ENCODE peak calls at places on chromosomes 16 and 17, in eight cellular contexts. One of them, this sample, is unnamed.

GRCh38 chr16:78443780-78444422 is 344.4 kb downstream of the WWOX start:
- DNase-seq in GM12864: no peak
- DNase-seq in activated T-helper 1 cell treated with anti-CD3 and anti-CD28 coated beads, Interleukin-12 subunit alpha, Interleukin-12 subunit beta, Interleukin-2, Interleukin-4 antibody, amounts not matched to agents 30 ng/mL and 10 ng/mL and 1 ng/mL, durations not matched to agents 14 hours and 24 hours and 36 hours: no peak
- DNase-seq in psoas muscle: no peak
- DNase-seq in Kasumi-1: peak
- DNase-seq in HT1080: peak
- DNase-seq in activated naive CD4-positive, alpha-beta T cell treated with anti-CD3 and anti-CD28 coated beads for 36 hours: no peak
- DNase-seq in HTR-8/SVneo: no peak
- DNase-seq in this sample: no peak

GRCh38 chr17:33335491-33336173 is 42.5 kb upstream of the ASIC2 start:
- DNase-seq in GM12864: no peak
- DNase-seq in activated T-helper 1 cell treated with anti-CD3 and anti-CD28 coated beads, Interleukin-12 subunit alpha, Interleukin-12 subunit beta, Interleukin-2, Interleukin-4 antibody, amounts not matched to agents 30 ng/mL and 10 ng/mL and 1 ng/mL, durations not matched to agents 14 hours and 24 hours and 36 hours: no peak
- DNase-seq in psoas muscle: no peak
- DNase-seq in Kasumi-1: no peak
- DNase-seq in HT1080: no peak
- DNase-seq in activated naive CD4-positive, alpha-beta T cell treated with anti-CD3 and anti-CD28 coated beads for 36 hours: no peak
- DNase-seq in HTR-8/SVneo: no peak
- DNase-seq in this sample: no peak

GRCh38 chr17:19508327-19508867 is 25.3 kb upstream of the SLC47A1 start:
- DNase-seq in GM12864: no peak
- DNase-seq in activated T-helper 1 cell treated with anti-CD3 and anti-CD28 coated beads, Interleukin-12 subunit alpha, Interleukin-12 subunit beta, Interleukin-2, Interleukin-4 antibody, amounts not matched to agents 30 ng/mL and 10 ng/mL and 1 ng/mL, durations not matched to agents 14 hours and 24 hours and 36 hours: no peak
- DNase-seq in psoas muscle: peak
- DNase-seq in Kasumi-1: peak
- DNase-seq in HT1080: no peak
- DNase-seq in activated naive CD4-positive, alpha-beta T cell treated with anti-CD3 and anti-CD28 coated beads for 36 hours: peak
- DNase-seq in HTR-8/SVneo: no peak
- DNase-seq in this sample: no peak

GRCh38 chr17:1110844-1111598 is 68.8 kb downstream of the ABR start:
- DNase-seq in GM12864: no peak
- DNase-seq in activated T-helper 1 cell treated with anti-CD3 and anti-CD28 coated beads, Interleukin-12 subunit alpha, Interleukin-12 subunit beta, Interleukin-2, Interleukin-4 antibody, amounts not matched to agents 30 ng/mL and 10 ng/mL and 1 ng/mL, durations not matched to agents 14 hours and 24 hours and 36 hours: no peak
- DNase-seq in psoas muscle: peak
- DNase-seq in Kasumi-1: peak
- DNase-seq in HT1080: peak
- DNase-seq in activated naive CD4-positive, alpha-beta T cell treated with anti-CD3 and anti-CD28 coated beads for 36 hours: peak
- DNase-seq in HTR-8/SVneo: peak
- DNase-seq in this sample: peak

GRCh38 chr17:19348806-19349205 is 13.7 kb downstream of the B9D1 start:
- DNase-seq in GM12864: no peak
- DNase-seq in activated T-helper 1 cell treated with anti-CD3 and anti-CD28 coated beads, Interleukin-12 subunit alpha, Interleukin-12 subunit beta, Interleukin-2, Interleukin-4 antibody, amounts not matched to agents 30 ng/mL and 10 ng/mL and 1 ng/mL, durations not matched to agents 14 hours and 24 hours and 36 hours: no peak
- DNase-seq in psoas muscle: no peak
- DNase-seq in Kasumi-1: no peak
- DNase-seq in HT1080: no peak
- DNase-seq in activated naive CD4-positive, alpha-beta T cell treated with anti-CD3 and anti-CD28 coated beads for 36 hours: no peak
- DNase-seq in HTR-8/SVneo: no peak
- DNase-seq in this sample: no peak

GRCh38 chr17:58870747-58871146 is 115.1 kb downstream of the PPM1E start:
- DNase-seq in GM12864: no peak
- DNase-seq in activated T-helper 1 cell treated with anti-CD3 and anti-CD28 coated beads, Interleukin-12 subunit alpha, Interleukin-12 subunit beta, Interleukin-2, Interleukin-4 antibody, amounts not matched to agents 30 ng/mL and 10 ng/mL and 1 ng/mL, durations not matched to agents 14 hours and 24 hours and 36 hours: no peak
- DNase-seq in psoas muscle: no peak
- DNase-seq in Kasumi-1: no peak
- DNase-seq in HT1080: peak
- DNase-seq in activated naive CD4-positive, alpha-beta T cell treated with anti-CD3 and anti-CD28 coated beads for 36 hours: no peak
- DNase-seq in HTR-8/SVneo: peak
- DNase-seq in this sample: no peak

GRCh38 chr17:17154981-17155380 is 51.2 kb downstream of the PLD6 start:
- DNase-seq in GM12864: no peak
- DNase-seq in activated T-helper 1 cell treated with anti-CD3 and anti-CD28 coated beads, Interleukin-12 subunit alpha, Interleukin-12 subunit beta, Interleukin-2, Interleukin-4 antibody, amounts not matched to agents 30 ng/mL and 10 ng/mL and 1 ng/mL, durations not matched to agents 14 hours and 24 hours and 36 hours: no peak
- DNase-seq in psoas muscle: no peak
- DNase-seq in Kasumi-1: no peak
- DNase-seq in HT1080: no peak
- DNase-seq in activated naive CD4-positive, alpha-beta T cell treated with anti-CD3 and anti-CD28 coated beads for 36 hours: no peak
- DNase-seq in HTR-8/SVneo: no peak
- DNase-seq in this sample: no peak

GRCh38 chr17:77840576-77841160 is 117.8 kb upstream of the TNRC6C start:
- DNase-seq in GM12864: no peak
- DNase-seq in activated T-helper 1 cell treated with anti-CD3 and anti-CD28 coated beads, Interleukin-12 subunit alpha, Interleukin-12 subunit beta, Interleukin-2, Interleukin-4 antibody, amounts not matched to agents 30 ng/mL and 10 ng/mL and 1 ng/mL, durations not matched to agents 14 hours and 24 hours and 36 hours: no peak
- DNase-seq in psoas muscle: peak
- DNase-seq in Kasumi-1: no peak
- DNase-seq in HT1080: no peak
- DNase-seq in activated naive CD4-positive, alpha-beta T cell treated with anti-CD3 and anti-CD28 coated beads for 36 hours: no peak
- DNase-seq in HTR-8/SVneo: no peak
- DNase-seq in this sample: no peak

GRCh38 chr17:56867948-56868376 is 34.0 kb downstream of the DGKE start:
- DNase-seq in GM12864: no peak
- DNase-seq in activated T-helper 1 cell treated with anti-CD3 and anti-CD28 coated beads, Interleukin-12 subunit alpha, Interleukin-12 subunit beta, Interleukin-2, Interleukin-4 antibody, amounts not matched to agents 30 ng/mL and 10 ng/mL and 1 ng/mL, durations not matched to agents 14 hours and 24 hours and 36 hours: no peak
- DNase-seq in psoas muscle: no peak
- DNase-seq in Kasumi-1: no peak
- DNase-seq in HT1080: peak
- DNase-seq in activated naive CD4-positive, alpha-beta T cell treated with anti-CD3 and anti-CD28 coated beads for 36 hours: no peak
- DNase-seq in HTR-8/SVneo: peak
- DNase-seq in this sample: no peak

GRCh38 chr17:75828741-75829140 is 15.5 kb downstream of the UNC13D start:
- DNase-seq in GM12864: no peak
- DNase-seq in activated T-helper 1 cell treated with anti-CD3 and anti-CD28 coated beads, Interleukin-12 subunit alpha, Interleukin-12 subunit beta, Interleukin-2, Interleukin-4 antibody, amounts not matched to agents 30 ng/mL and 10 ng/mL and 1 ng/mL, durations not matched to agents 14 hours and 24 hours and 36 hours: no peak
- DNase-seq in psoas muscle: no peak
- DNase-seq in Kasumi-1: no peak
- DNase-seq in HT1080: no peak
- DNase-seq in activated naive CD4-positive, alpha-beta T cell treated with anti-CD3 and anti-CD28 coated beads for 36 hours: no peak
- DNase-seq in HTR-8/SVneo: no peak
- DNase-seq in this sample: no peak

GRCh38 chr17:30958187-30958586 is 12.7 kb upstream of the RNF135 start:
- DNase-seq in GM12864: no peak
- DNase-seq in activated T-helper 1 cell treated with anti-CD3 and anti-CD28 coated beads, Interleukin-12 subunit alpha, Interleukin-12 subunit beta, Interleukin-2, Interleukin-4 antibody, amounts not matched to agents 30 ng/mL and 10 ng/mL and 1 ng/mL, durations not matched to agents 14 hours and 24 hours and 36 hours: no peak
- DNase-seq in psoas muscle: peak
- DNase-seq in Kasumi-1: peak
- DNase-seq in HT1080: no peak
- DNase-seq in activated naive CD4-positive, alpha-beta T cell treated with anti-CD3 and anti-CD28 coated beads for 36 hours: no peak
- DNase-seq in HTR-8/SVneo: no peak
- DNase-seq in this sample: peak

GRCh38 chr16:27417047-27417671 is 15.2 kb downstream of the IL21R start:
- DNase-seq in GM12864: no peak
- DNase-seq in activated T-helper 1 cell treated with anti-CD3 and anti-CD28 coated beads, Interleukin-12 subunit alpha, Interleukin-12 subunit beta, Interleukin-2, Interleukin-4 antibody, amounts not matched to agents 30 ng/mL and 10 ng/mL and 1 ng/mL, durations not matched to agents 14 hours and 24 hours and 36 hours: no peak
- DNase-seq in psoas muscle: no peak
- DNase-seq in Kasumi-1: no peak
- DNase-seq in HT1080: no peak
- DNase-seq in activated naive CD4-positive, alpha-beta T cell treated with anti-CD3 and anti-CD28 coated beads for 36 hours: peak
- DNase-seq in HTR-8/SVneo: no peak
- DNase-seq in this sample: no peak

GRCh38 chr17:11705111-11705510 is 106.8 kb downstream of the DNAH9 start:
- DNase-seq in GM12864: no peak
- DNase-seq in activated T-helper 1 cell treated with anti-CD3 and anti-CD28 coated beads, Interleukin-12 subunit alpha, Interleukin-12 subunit beta, Interleukin-2, Interleukin-4 antibody, amounts not matched to agents 30 ng/mL and 10 ng/mL and 1 ng/mL, durations not matched to agents 14 hours and 24 hours and 36 hours: no peak
- DNase-seq in psoas muscle: no peak
- DNase-seq in Kasumi-1: no peak
- DNase-seq in HT1080: peak
- DNase-seq in activated naive CD4-positive, alpha-beta T cell treated with anti-CD3 and anti-CD28 coated beads for 36 hours: no peak
- DNase-seq in HTR-8/SVneo: no peak
- DNase-seq in this sample: no peak

GRCh38 chr16:50548659-50549560 is 714 bp downstream of the NKD1 start:
- DNase-seq in GM12864: no peak
- DNase-seq in activated T-helper 1 cell treated with anti-CD3 and anti-CD28 coated beads, Interleukin-12 subunit alpha, Interleukin-12 subunit beta, Interleukin-2, Interleukin-4 antibody, amounts not matched to agents 30 ng/mL and 10 ng/mL and 1 ng/mL, durations not matched to agents 14 hours and 24 hours and 36 hours: peak
- DNase-seq in psoas muscle: no peak
- DNase-seq in Kasumi-1: peak
- DNase-seq in HT1080: no peak
- DNase-seq in activated naive CD4-positive, alpha-beta T cell treated with anti-CD3 and anti-CD28 coated beads for 36 hours: peak
- DNase-seq in HTR-8/SVneo: peak
- DNase-seq in this sample: no peak

GRCh38 chr17:70624208-70624607 is 454.9 kb downstream of the KCNJ2 start:
- DNase-seq in GM12864: no peak
- DNase-seq in activated T-helper 1 cell treated with anti-CD3 and anti-CD28 coated beads, Interleukin-12 subunit alpha, Interleukin-12 subunit beta, Interleukin-2, Interleukin-4 antibody, amounts not matched to agents 30 ng/mL and 10 ng/mL and 1 ng/mL, durations not matched to agents 14 hours and 24 hours and 36 hours: no peak
- DNase-seq in psoas muscle: no peak
- DNase-seq in Kasumi-1: peak
- DNase-seq in HT1080: no peak
- DNase-seq in activated naive CD4-positive, alpha-beta T cell treated with anti-CD3 and anti-CD28 coated beads for 36 hours: no peak
- DNase-seq in HTR-8/SVneo: no peak
- DNase-seq in this sample: peak

GRCh38 chr17:62392908-62393307 is 12.6 kb downstream of the EFCAB3 start:
- DNase-seq in GM12864: no peak
- DNase-seq in activated T-helper 1 cell treated with anti-CD3 and anti-CD28 coated beads, Interleukin-12 subunit alpha, Interleukin-12 subunit beta, Interleukin-2, Interleukin-4 antibody, amounts not matched to agents 30 ng/mL and 10 ng/mL and 1 ng/mL, durations not matched to agents 14 hours and 24 hours and 36 hours: no peak
- DNase-seq in psoas muscle: no peak
- DNase-seq in Kasumi-1: no peak
- DNase-seq in HT1080: no peak
- DNase-seq in activated naive CD4-positive, alpha-beta T cell treated with anti-CD3 and anti-CD28 coated beads for 36 hours: no peak
- DNase-seq in HTR-8/SVneo: no peak
- DNase-seq in this sample: no peak

GRCh38 chr17:63476857-63477470 is at the start of gene ACE:
- DNase-seq in GM12864: no peak
- DNase-seq in activated T-helper 1 cell treated with anti-CD3 and anti-CD28 coated beads, Interleukin-12 subunit alpha, Interleukin-12 subunit beta, Interleukin-2, Interleukin-4 antibody, amounts not matched to agents 30 ng/mL and 10 ng/mL and 1 ng/mL, durations not matched to agents 14 hours and 24 hours and 36 hours: peak
- DNase-seq in psoas muscle: no peak
- DNase-seq in Kasumi-1: peak
- DNase-seq in HT1080: no peak
- DNase-seq in activated naive CD4-positive, alpha-beta T cell treated with anti-CD3 and anti-CD28 coated beads for 36 hours: peak
- DNase-seq in HTR-8/SVneo: peak
- DNase-seq in this sample: peak

GRCh38 chr16:87451563-87452210 is 41.1 kb downstream of the ZCCHC14 start:
- DNase-seq in GM12864: no peak
- DNase-seq in activated T-helper 1 cell treated with anti-CD3 and anti-CD28 coated beads, Interleukin-12 subunit alpha, Interleukin-12 subunit beta, Interleukin-2, Interleukin-4 antibody, amounts not matched to agents 30 ng/mL and 10 ng/mL and 1 ng/mL, durations not matched to agents 14 hours and 24 hours and 36 hours: no peak
- DNase-seq in psoas muscle: no peak
- DNase-seq in Kasumi-1: no peak
- DNase-seq in HT1080: no peak
- DNase-seq in activated naive CD4-positive, alpha-beta T cell treated with anti-CD3 and anti-CD28 coated beads for 36 hours: no peak
- DNase-seq in HTR-8/SVneo: no peak
- DNase-seq in this sample: no peak

GRCh38 chr16:75478480-75479345 is 14.2 kb upstream of the TMEM170A start:
- DNase-seq in GM12864: no peak
- DNase-seq in activated T-helper 1 cell treated with anti-CD3 and anti-CD28 coated beads, Interleukin-12 subunit alpha, Interleukin-12 subunit beta, Interleukin-2, Interleukin-4 antibody, amounts not matched to agents 30 ng/mL and 10 ng/mL and 1 ng/mL, durations not matched to agents 14 hours and 24 hours and 36 hours: no peak
- DNase-seq in psoas muscle: peak
- DNase-seq in Kasumi-1: no peak
- DNase-seq in HT1080: no peak
- DNase-seq in activated naive CD4-positive, alpha-beta T cell treated with anti-CD3 and anti-CD28 coated beads for 36 hours: no peak
- DNase-seq in HTR-8/SVneo: no peak
- DNase-seq in this sample: no peak

GRCh38 chr17:48506246-48506645 is 24.6 kb downstream of the HOXB1 start:
- DNase-seq in GM12864: no peak
- DNase-seq in activated T-helper 1 cell treated with anti-CD3 and anti-CD28 coated beads, Interleukin-12 subunit alpha, Interleukin-12 subunit beta, Interleukin-2, Interleukin-4 antibody, amounts not matched to agents 30 ng/mL and 10 ng/mL and 1 ng/mL, durations not matched to agents 14 hours and 24 hours and 36 hours: no peak
- DNase-seq in psoas muscle: no peak
- DNase-seq in Kasumi-1: no peak
- DNase-seq in HT1080: no peak
- DNase-seq in activated naive CD4-positive, alpha-beta T cell treated with anti-CD3 and anti-CD28 coated beads for 36 hours: no peak
- DNase-seq in HTR-8/SVneo: no peak
- DNase-seq in this sample: no peak

GRCh38 chr17:75262112-75262606 is 480 bp downstream of the MRPS7 start:
- DNase-seq in GM12864: no peak
- DNase-seq in activated T-helper 1 cell treated with anti-CD3 and anti-CD28 coated beads, Interleukin-12 subunit alpha, Interleukin-12 subunit beta, Interleukin-2, Interleukin-4 antibody, amounts not matched to agents 30 ng/mL and 10 ng/mL and 1 ng/mL, durations not matched to agents 14 hours and 24 hours and 36 hours: no peak
- DNase-seq in psoas muscle: peak
- DNase-seq in Kasumi-1: peak
- DNase-seq in HT1080: no peak
- DNase-seq in activated naive CD4-positive, alpha-beta T cell treated with anti-CD3 and anti-CD28 coated beads for 36 hours: no peak
- DNase-seq in HTR-8/SVneo: no peak
- DNase-seq in this sample: no peak

GRCh38 chr17:61405047-61405685 is 5.5 kb downstream of the TBX2 start:
- DNase-seq in GM12864: no peak
- DNase-seq in activated T-helper 1 cell treated with anti-CD3 and anti-CD28 coated beads, Interleukin-12 subunit alpha, Interleukin-12 subunit beta, Interleukin-2, Interleukin-4 antibody, amounts not matched to agents 30 ng/mL and 10 ng/mL and 1 ng/mL, durations not matched to agents 14 hours and 24 hours and 36 hours: no peak
- DNase-seq in psoas muscle: peak
- DNase-seq in Kasumi-1: no peak
- DNase-seq in HT1080: no peak
- DNase-seq in activated naive CD4-positive, alpha-beta T cell treated with anti-CD3 and anti-CD28 coated beads for 36 hours: no peak
- DNase-seq in HTR-8/SVneo: no peak
- DNase-seq in this sample: no peak

GRCh38 chr17:55743103-55743679 is 7.7 kb upstream of the PCTP start:
- DNase-seq in GM12864: no peak
- DNase-seq in activated T-helper 1 cell treated with anti-CD3 and anti-CD28 coated beads, Interleukin-12 subunit alpha, Interleukin-12 subunit beta, Interleukin-2, Interleukin-4 antibody, amounts not matched to agents 30 ng/mL and 10 ng/mL and 1 ng/mL, durations not matched to agents 14 hours and 24 hours and 36 hours: no peak
- DNase-seq in psoas muscle: no peak
- DNase-seq in Kasumi-1: no peak
- DNase-seq in HT1080: peak
- DNase-seq in activated naive CD4-positive, alpha-beta T cell treated with anti-CD3 and anti-CD28 coated beads for 36 hours: no peak
- DNase-seq in HTR-8/SVneo: no peak
- DNase-seq in this sample: no peak

GRCh38 chr17:57898487-57899311 is 48.9 kb upstream of the MRPS23 start:
- DNase-seq in GM12864: no peak
- DNase-seq in activated T-helper 1 cell treated with anti-CD3 and anti-CD28 coated beads, Interleukin-12 subunit alpha, Interleukin-12 subunit beta, Interleukin-2, Interleukin-4 antibody, amounts not matched to agents 30 ng/mL and 10 ng/mL and 1 ng/mL, durations not matched to agents 14 hours and 24 hours and 36 hours: no peak
- DNase-seq in psoas muscle: peak
- DNase-seq in Kasumi-1: no peak
- DNase-seq in HT1080: no peak
- DNase-seq in activated naive CD4-positive, alpha-beta T cell treated with anti-CD3 and anti-CD28 coated beads for 36 hours: no peak
- DNase-seq in HTR-8/SVneo: peak
- DNase-seq in this sample: no peak